ENCODE peak calls at places on chromosomes 2 and 18, in six cellular contexts. K is adrenal gland, N is dermis blood vessel endothelial cell, L is putamen, T is caudate nucleus, O is fibroblast of lung. B is an unnamed sample.

GRCh38 chr2:47602996-47603395 is 179.9 kb upstream of the MSH6 start:
- DNase-seq in O (peak; percentile 9), L (no peak), K (no peak), T (no peak), N (no peak), B (no peak)

GRCh38 chr2:3460831-3461544 is 58.3 kb downstream of the ADI1 start:
- DNase-seq in N (no peak), L (no peak), O (no peak), T (no peak), K (peak; percentile 63), B (no peak)

GRCh38 chr2:237604960-237605359 is 14.4 kb upstream of the RAB17 start:
- DNase-seq in N (peak; percentile 86), O (no peak), L (no peak), T (no peak), K (no peak), B (no peak)

GRCh38 chr2:29165362-29166236 is 50.4 kb downstream of the CLIP4 start:
- DNase-seq in O (peak; percentile 82), L (no peak), N (no peak), T (no peak), K (no peak), B (peak; percentile 45)

GRCh38 chr2:54041135-54041534 is 70.3 kb upstream of the PSME4 start:
- DNase-seq in O (no peak), K (no peak), L (no peak), N (peak; percentile 7), T (no peak), B (no peak)

GRCh38 chr2:201793631-201794030 is 12.7 kb upstream of the CDK15 start:
- DNase-seq in K (no peak), T (no peak), O (no peak), L (no peak), N (no peak), B (no peak)

GRCh38 chr2:152405206-152406118 is 70.5 kb downstream of the FMNL2 start:
- DNase-seq in L (no peak), O (no peak), K (no peak), T (no peak), N (peak; percentile 82), B (no peak)

GRCh38 chr2:71703981-71704545 is 250.7 kb downstream of the DYSF start:
- DNase-seq in N (no peak), O (no peak), K (no peak), T (no peak), L (no peak), B (no peak)

GRCh38 chr2:236857781-236858180 is 227.9 kb upstream of the COPS8 start:
- DNase-seq in T (no peak), L (no peak), O (no peak), K (peak; percentile 39), N (no peak), B (no peak)

GRCh38 chr18:23539911-23540475 is 36.7 kb downstream of the RMC1 start:
- DNase-seq in T (no peak), L (no peak), K (no peak), N (no peak), O (no peak), B (no peak)

GRCh38 chr2:223414646-223415045 is 187.5 kb downstream of the SCG2 start:
- DNase-seq in L (no peak), O (peak; percentile 70), N (no peak), K (peak; percentile 65), T (no peak), B (no peak)

GRCh38 chr2:12824304-12824761 is 107.6 kb downstream of the TRIB2 start:
- DNase-seq in N (peak; percentile 54), L (no peak), O (peak; percentile 38), K (no peak), T (no peak), B (peak; percentile 91)

GRCh38 chr18:11470941-11471340 is 138.5 kb upstream of the SLC35G4 start:
- DNase-seq in T (no peak), N (no peak), K (no peak), L (no peak), O (no peak), B (no peak)

GRCh38 chr2:54670485-54671009 is 52.9 kb upstream of the EML6 start:
- DNase-seq in L (no peak), N (no peak), K (no peak), T (no peak), O (no peak), B (no peak)

GRCh38 chr2:152376385-152376784 is 41.4 kb downstream of the FMNL2 start:
- DNase-seq in K (no peak), L (no peak), T (no peak), O (no peak), N (no peak), B (no peak)

GRCh38 chr2:236826727-236827126 is 257.1 kb downstream of the ACKR3 start:
- DNase-seq in O (no peak), K (no peak), N (peak; percentile 73), L (no peak), T (no peak), B (no peak)

GRCh38 chr18:37987901-37988300 is 422.3 kb upstream of the CELF4 start:
- DNase-seq in K (no peak), N (no peak), L (no peak), T (no peak), O (no peak), B (no peak)

GRCh38 chr18:69795785-69796184 is 151.9 kb downstream of the CD226 start:
- DNase-seq in O (no peak), K (peak; percentile 52), L (no peak), N (no peak), T (no peak), B (no peak)

B was measured in A673.